ENCODE peak calls at places on chromosome 9, in eight cellular contexts. P, J, X, E, L, Z, B and R are unnamed samples.
A peak's percentile ranks its signal among the peaks of the same experiment; 100 is the strongest.

GRCh38 chr9:111937781-111938426 is 41.3 kb downstream of the UGCG start:
- DNase-seq in P (no peak), J (peak; percentile 63), X (no peak), E (no peak), L (peak; percentile 84), Z (no peak), B (no peak), R (no peak)

GRCh38 chr9:134944351-134944802 is 26.7 kb upstream of the FCN1 start:
- DNase-seq in P (no peak), J (peak; percentile 29), X (no peak), E (no peak), L (peak; percentile 37), Z (no peak), B (peak; percentile 27), R (no peak)

GRCh38 chr9:74463825-74464224 is 33.3 kb upstream of the RORB start:
- DNase-seq in P (no peak), J (no peak), X (no peak), E (no peak), L (no peak), Z (no peak), B (no peak), R (no peak)

GRCh38 chr9:83535736-83536135 is 2.5 kb downstream of the FRMD3 start:
- DNase-seq in P (no peak), J (no peak), X (no peak), E (no peak), L (no peak), Z (no peak), B (peak; percentile 63), R (no peak)

GRCh38 chr9:78325343-78325742 is 28.4 kb downstream of the PSAT1 start:
- DNase-seq in P (no peak), J (peak; percentile 20), X (no peak), E (no peak), L (no peak), Z (no peak), B (no peak), R (no peak)

GRCh38 chr9:125556046-125556445 is 151.0 kb downstream of the MAPKAP1 start:
- DNase-seq in P (no peak), J (no peak), X (no peak), E (no peak), L (no peak), Z (peak; percentile 42), B (no peak), R (no peak)

GRCh38 chr9:29974197-29974596 is 2400.9 kb upstream of the C9orf72 start:
- DNase-seq in P (peak; percentile 12), J (no peak), X (no peak), E (no peak), L (no peak), Z (no peak), B (no peak), R (no peak)

GRCh38 chr9:18861599-18862546 is 171.1 kb downstream of the SAXO1 start:
- DNase-seq in P (no peak), J (peak; percentile 69), X (peak; percentile 79), E (no peak), L (peak; percentile 85), Z (no peak), B (peak; percentile 54), R (no peak)

GRCh38 chr9:112680731-112681402 is 37.0 kb downstream of the INIP start:
- DNase-seq in P (no peak), J (no peak), X (no peak), E (no peak), L (no peak), Z (no peak), B (peak; percentile 40), R (no peak)

GRCh38 chr9:114179516-114179915 is 24.2 kb downstream of the COL27A1 start:
- DNase-seq in P (no peak), J (no peak), X (no peak), E (no peak), L (no peak), Z (no peak), B (no peak), R (no peak)

GRCh38 chr9:136527721-136528710 is 17.8 kb downstream of the NOTCH1 start:
- DNase-seq in P (no peak), J (peak; percentile 60), X (no peak), E (no peak), L (no peak), Z (no peak), B (no peak), R (no peak)

GRCh38 chr9:68804911-68805889 is 100.2 kb downstream of the PIP5K1B start:
- DNase-seq in P (no peak), J (no peak), X (no peak), E (no peak), L (no peak), Z (peak; percentile 30), B (no peak), R (no peak)

GRCh38 chr9:83002329-83002728 is 60.6 kb downstream of the RASEF start:
- DNase-seq in P (no peak), J (no peak), X (no peak), E (no peak), L (no peak), Z (no peak), B (no peak), R (no peak)

GRCh38 chr9:7967851-7968250 is 168.3 kb upstream of the DMAC1 start:
- DNase-seq in P (peak; percentile 2), J (no peak), X (no peak), E (no peak), L (no peak), Z (no peak), B (peak; percentile 74), R (peak; percentile 29)

DNA sequence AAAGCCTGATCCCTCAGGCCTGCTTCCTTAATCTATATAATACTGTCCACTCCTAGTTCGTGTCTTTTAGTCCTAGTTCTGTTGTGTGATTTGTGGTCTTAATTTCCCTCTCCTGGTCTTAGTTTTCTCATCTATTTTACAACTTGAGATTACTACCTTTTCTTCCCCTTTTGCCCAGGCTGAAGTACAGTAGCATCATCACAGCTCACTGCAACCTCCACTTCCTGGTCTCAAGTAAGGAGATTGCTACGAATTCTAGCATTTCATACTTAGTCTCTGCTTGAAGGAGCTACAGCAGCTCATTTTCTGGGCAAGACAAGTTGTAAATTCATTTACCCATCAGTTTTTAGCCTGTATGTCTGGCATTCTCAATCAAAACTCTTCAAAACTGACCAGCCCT is 5.5 kb downstream of the TRIM32 start:
- DNase-seq in P (no peak), J (peak; percentile 28), X (no peak), E (no peak), L (no peak), Z (no peak), B (no peak), R (no peak)
- H3K27ac ChIP-seq in P (peak overlapping the region; percentile 51), J (peak overlapping the region; percentile 88), X (no peak overlapping the region), E (no peak overlapping the region), L (no peak overlapping the region), Z (no peak overlapping the region), B (no peak overlapping the region), R (peak overlapping the region; percentile 53)

DNA sequence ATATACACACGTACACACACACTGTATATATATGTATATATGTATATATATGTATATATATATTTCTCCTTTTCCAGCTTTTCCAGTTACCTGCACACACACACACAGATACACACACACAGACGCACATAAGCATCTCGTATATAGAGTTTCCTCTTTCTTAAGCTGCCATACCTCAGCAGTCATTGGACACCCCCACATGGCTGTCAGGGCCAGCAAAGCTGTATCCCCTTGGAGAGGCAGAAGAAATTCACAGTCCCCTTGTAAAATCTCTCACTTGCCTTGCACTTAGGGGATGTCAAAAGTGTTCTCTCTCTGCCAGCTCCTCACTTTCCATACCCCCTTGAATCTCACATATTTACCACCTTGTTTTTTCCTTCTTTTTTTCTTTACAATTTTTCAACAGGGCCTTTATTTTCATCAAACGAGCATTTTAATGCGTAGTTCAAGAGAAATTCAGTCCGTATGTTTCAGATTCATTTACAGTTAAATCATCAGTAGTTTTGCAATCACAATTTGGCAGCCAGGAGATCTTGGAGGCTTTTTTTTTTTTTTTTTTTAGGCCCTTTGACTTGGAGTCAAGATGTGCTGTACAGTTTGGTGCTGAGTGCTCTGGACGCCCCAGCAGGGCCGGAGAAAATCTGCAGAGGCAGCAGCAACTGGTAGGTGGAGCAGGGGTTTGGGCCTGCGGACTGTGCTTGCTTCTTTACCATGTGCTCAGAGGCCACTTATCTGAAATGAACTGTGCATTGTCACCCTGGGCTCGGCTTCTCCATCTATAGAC is 244.9 kb upstream of the KLF4 start:
- DNase-seq in P (no peak), J (peak; percentile 93), X (peak; percentile 72), E (no peak), L (peak; percentile 59), Z (no peak), B (no peak), R (no peak)
- H3K27ac ChIP-seq in P (no peak overlapping the region), J (peak overlapping the region; percentile 93), X (peak overlapping the region; percentile 81), E (no peak overlapping the region), L (peak overlapping the region; percentile 32), Z (no peak overlapping the region), B (no peak overlapping the region), R (peak overlapping the region; percentile 19)

GRCh38 chr9:133275105-133276000 is at the start of gene ABO:
- DNase-seq in P (no peak), J (peak; percentile 10), X (no peak), E (no peak), L (no peak), Z (no peak), B (peak; percentile 74), R (no peak)

GRCh38 chr9:133277467-133277866 is 2.5 kb upstream of the ABO start:
- DNase-seq in P (no peak), J (no peak), X (no peak), E (no peak), L (no peak), Z (no peak), B (no peak), R (no peak)

GRCh38 chr9:133276923-133277322 is 1.9 kb upstream of the ABO start:
- DNase-seq in P (no peak), J (no peak), X (no peak), E (no peak), L (no peak), Z (no peak), B (no peak), R (no peak)

GRCh38 chr9:133274236-133275104 is 531 bp downstream of the ABO start:
- DNase-seq in P (no peak), J (no peak), X (no peak), E (no peak), L (no peak), Z (no peak), B (peak; percentile 46), R (no peak)

DNA sequence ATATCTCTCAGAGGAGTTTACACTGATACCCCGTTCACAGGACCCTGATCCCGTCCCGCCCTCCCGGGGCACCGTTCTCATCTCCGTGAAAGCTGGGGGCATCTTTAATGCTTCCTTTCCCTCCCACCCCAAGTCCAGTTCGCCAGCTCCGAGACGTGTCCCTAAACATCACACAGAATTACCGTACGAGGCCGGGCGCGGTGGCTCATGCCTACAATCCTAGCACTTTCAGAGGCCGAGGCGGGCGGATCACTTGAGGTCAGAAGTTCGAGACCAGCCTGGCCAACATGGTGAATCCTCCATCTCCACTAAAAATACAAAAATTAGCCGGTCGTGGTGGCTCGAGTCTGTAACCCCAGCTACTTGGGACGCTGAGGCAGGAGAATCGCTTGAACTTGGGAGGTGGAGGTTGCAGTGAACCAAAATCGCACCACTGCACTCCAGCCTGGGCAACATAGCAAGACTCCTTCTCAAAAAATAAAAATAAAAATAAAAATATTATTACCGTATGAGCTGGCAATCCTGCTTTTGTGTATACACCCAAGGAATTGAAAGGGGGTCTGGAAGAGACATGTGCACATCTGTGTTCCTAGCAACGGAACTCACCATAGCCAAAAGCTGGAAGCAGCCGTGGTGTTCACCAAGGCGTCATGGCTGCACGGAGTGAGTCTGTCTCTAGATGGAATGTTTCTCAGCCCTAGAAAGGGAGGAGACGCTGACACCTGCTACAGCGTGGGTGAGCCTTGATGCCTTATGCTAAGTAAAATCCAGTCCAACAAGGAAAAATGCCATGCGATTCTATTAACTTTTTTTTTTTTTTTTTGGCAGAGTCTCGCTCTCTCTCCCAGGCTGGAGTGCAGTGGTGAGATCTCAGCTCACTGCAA is 1.2 kb upstream of the ABO start:
- DNase-seq in P (no peak), J (no peak), X (no peak), E (no peak), L (no peak), Z (no peak), B (no peak), R (no peak)
- H3K27ac ChIP-seq in P (no peak overlapping the region), J (no peak overlapping the region), X (no peak overlapping the region), E (no peak overlapping the region), L (no peak overlapping the region), Z (no peak overlapping the region), B (no peak overlapping the region), R (no peak overlapping the region)

GRCh38 chr9:128077847-128078503 is 9.9 kb downstream of the SLC25A25 start:
- DNase-seq in P (no peak), J (no peak), X (no peak), E (no peak), L (no peak), Z (no peak), B (no peak), R (no peak)
- H3K27ac ChIP-seq in P (peak overlapping the region; percentile 32), J (no peak overlapping the region), X (no peak overlapping the region), E (peak overlapping the region; percentile 83), L (no peak overlapping the region), Z (no peak overlapping the region), B (peak overlapping the region; percentile 14), R (peak overlapping the region; percentile 59)